ENCODE peak calls at places on chromosomes 13 and 19, in ten cellular contexts. G is stimulated activated CD4-positive, alpha-beta T cell treated with anti-CD3 and anti-CD28 coated beads, Interleukin-1b, Interleukin-23, amount 100 ng/mL, for 24 hours; E is NCI-H2081 treated with DMSO at 0.1 percent for 48 hours; M is HT1080; R is WTC11; B is lower leg skin; V is H4; N is activated CD4-positive, alpha-beta T cell treated with anti-CD3 and anti-CD28 coated beads, Interleukin-2, amount 10 ng/mL, durations not matched to agents 7 days and 5 days; A is NCI-H1105; T is hypothalamus. F is an unnamed sample.

GRCh38 chr13:51643114-51643881 is 59.0 kb downstream of the WDFY2 start:
- DNase-seq in N (no peak), E (no peak), V (peak), R (no peak), G (no peak), T (no peak), M (peak), B (no peak), A (no peak), F (no peak)

GRCh38 chr19:29537601-29538000 is 11.8 kb downstream of the VSTM2B start:
- DNase-seq in B (no peak), V (no peak), E (no peak), G (no peak), T (no peak), R (no peak), M (no peak), N (no peak), A (no peak), F (no peak)

GRCh38 chr19:6925801-6926751 is 38.7 kb downstream of the ADGRE1 start:
- DNase-seq in V (peak), A (no peak), G (peak), N (no peak), T (no peak), B (no peak), M (peak), E (no peak), R (no peak), F (no peak)

GRCh38 chr13:57878291-57878690 is 246.7 kb downstream of the PCDH17 start:
- DNase-seq in A (no peak), V (no peak), E (no peak), B (no peak), M (no peak), G (no peak), R (no peak), N (no peak), T (no peak), F (no peak)

GRCh38 chr13:108961542-108962125 is 332.2 kb downstream of the MYO16 start:
- DNase-seq in R (no peak), V (peak), A (peak), T (no peak), G (no peak), E (peak), N (peak), M (peak), B (no peak), F (peak)

GRCh38 chr19:42272535-42272897 is 3.5 kb downstream of the CIC start:
- DNase-seq in B (no peak), T (no peak), A (no peak), M (no peak), E (no peak), G (no peak), N (no peak), R (no peak), V (no peak), F (peak)

GRCh38 chr19:52592301-52592700 is 22.2 kb downstream of the ZNF701 start:
- DNase-seq in B (no peak), V (no peak), N (no peak), A (no peak), G (no peak), T (no peak), R (peak), M (no peak), E (no peak), F (no peak)

GRCh38 chr19:48511321-48511731 is 309 bp downstream of the LMTK3 start:
- DNase-seq in V (no peak), R (no peak), A (no peak), T (no peak), N (no peak), M (no peak), B (no peak), G (no peak), E (no peak), F (no peak)

GRCh38 chr19:18283338-18283737 is 1.9 kb upstream of the JUND start:
- DNase-seq in B (no peak), N (no peak), G (no peak), V (no peak), M (no peak), R (no peak), A (no peak), T (no peak), E (no peak), F (no peak)

GRCh38 chr19:8054169-8054568 is 1.6 kb downstream of the CCL25 start:
- DNase-seq in N (no peak), E (no peak), B (no peak), T (no peak), M (no peak), G (no peak), V (no peak), A (no peak), R (no peak), F (no peak)

GRCh38 chr13:75256922-75257321 is 225.0 kb downstream of the TBC1D4 start:
- DNase-seq in M (peak), N (no peak), V (no peak), T (no peak), G (no peak), R (no peak), A (no peak), E (no peak), B (no peak), F (no peak)

GRCh38 chr19:19372656-19373416 is 32.6 kb upstream of the GATAD2A start:
- DNase-seq in A (no peak), M (peak), G (no peak), R (peak), B (peak), T (no peak), N (peak), V (peak), E (no peak), F (peak)

GRCh38 chr13:61294467-61295186 is 121.0 kb downstream of the PCDH20 start:
- DNase-seq in T (no peak), M (no peak), E (no peak), V (no peak), R (no peak), N (no peak), A (no peak), B (no peak), G (no peak), F (no peak)

GRCh38 chr13:110272651-110273050 is 34.3 kb downstream of the COL4A1 start:
- DNase-seq in N (no peak), M (no peak), V (no peak), E (no peak), A (no peak), G (no peak), B (peak), T (no peak), R (no peak), F (no peak)

GRCh38 chr13:50916701-50917184 is 7.2 kb downstream of the RNASEH2B start:
- DNase-seq in N (no peak), E (no peak), M (no peak), A (no peak), T (no peak), B (peak), V (no peak), G (no peak), R (no peak), F (no peak)